ENCODE peak calls at places on chromosomes 11 and 22, in five cellular contexts. A is Peyer's patch, T is left ventricle myocardium inferior, W is mammary epithelial cell, B is BJ. R is an unnamed sample.

GRCh38 chr22:45284705-45285305 is at the start of gene UPK3A:
- DNase-seq in A (peak; percentile 89), W (peak; percentile 32), B (no peak), T (peak; percentile 80), R (no peak)

GRCh38 chr11:62264004-62264403 is 6.0 kb upstream of the SCGB2A2 start:
- DNase-seq in A (no peak), T (no peak), W (no peak), B (no peak), R (no peak)

GRCh38 chr22:24011735-24012068 is 598 bp downstream of the CABIN1 start:
- DNase-seq in A (no peak), T (no peak), B (no peak), W (no peak), R (no peak)

GRCh38 chr11:81255905-81256304 is 1477.8 kb downstream of the FAM181B start:
- DNase-seq in T (no peak), B (no peak), W (no peak), A (no peak), R (no peak)

GRCh38 chr11:416757-417621 is 2.2 kb upstream of the SIGIRR start:
- DNase-seq in B (no peak), W (peak; percentile 45), A (peak; percentile 87), T (peak; percentile 66), R (no peak)

GRCh38 chr11:46369458-46370152 is 11.9 kb upstream of the MDK start:
- DNase-seq in T (no peak), B (no peak), A (no peak), W (peak; percentile 64), R (no peak)

GRCh38 chr11:16891964-16892363 is 122.2 kb downstream of the PLEKHA7 start:
- DNase-seq in W (peak; percentile 83), B (peak; percentile 60), A (no peak), T (no peak), R (peak; percentile 17)

GRCh38 chr11:69416746-69417145 is 64.7 kb upstream of the LINC01488 start:
- DNase-seq in T (no peak), A (no peak), B (peak; percentile 54), W (no peak), R (no peak)

GRCh38 chr11:126654886-126655806 is 299.7 kb downstream of the ST3GAL4 start:
- DNase-seq in W (peak; percentile 37), B (no peak), T (no peak), A (no peak), R (no peak)

GRCh38 chr11:64360403-64360980 is 1.5 kb downstream of the RPS6KA4 start:
- DNase-seq in W (no peak), T (no peak), A (no peak), B (no peak), R (no peak)

GRCh38 chr11:113184498-113184897 is 129.9 kb upstream of the TTC12 start:
- DNase-seq in T (no peak), W (peak; percentile 95), B (peak; percentile 67), A (no peak), R (no peak)

GRCh38 chr11:121451178-121451981 is 734 bp upstream of the SORL1 start:
- DNase-seq in B (no peak), W (no peak), A (peak; percentile 89), T (no peak), R (no peak)

GRCh38 chr22:20112623-20113511 is 3.0 kb upstream of the RANBP1 start:
- DNase-seq in W (no peak), T (peak; percentile 11), B (no peak), A (no peak), R (no peak)

GRCh38 chr22:20115691-20116375 is at the start of gene RANBP1:
- DNase-seq in B (no peak), A (no peak), T (peak; percentile 13), W (no peak), R (no peak)

GRCh38 chr22:20113551-20114310 is 2.2 kb upstream of the RANBP1 start:
- DNase-seq in A (no peak), W (no peak), T (peak; percentile 19), B (no peak), R (no peak)

GRCh38 chr22:20116376-20116950 is 559 bp downstream of the RANBP1 start:
- DNase-seq in B (no peak), W (no peak), T (peak; percentile 39), A (no peak), R (no peak)

GRCh38 chr22:20114506-20115475 is 1.1 kb upstream of the RANBP1 start:
- DNase-seq in W (no peak), B (no peak), T (peak; percentile 11), A (no peak), R (no peak)
- H3K4me3 ChIP-seq in W (no peak overlapping the region), B (no peak overlapping the region), T (no peak overlapping the region), A (no peak overlapping the region), R (peak overlapping the region; percentile 87)

GRCh38 chr11:96340555-96340885 is 2.5 kb downstream of the MAML2 start:
- DNase-seq in T (no peak), B (no peak), W (peak; percentile 22), A (no peak), R (no peak)
- TF ChIP-seq CTCF in T (no peak), B (no peak), W (no peak), A (no peak), R (no peak)

DNA sequence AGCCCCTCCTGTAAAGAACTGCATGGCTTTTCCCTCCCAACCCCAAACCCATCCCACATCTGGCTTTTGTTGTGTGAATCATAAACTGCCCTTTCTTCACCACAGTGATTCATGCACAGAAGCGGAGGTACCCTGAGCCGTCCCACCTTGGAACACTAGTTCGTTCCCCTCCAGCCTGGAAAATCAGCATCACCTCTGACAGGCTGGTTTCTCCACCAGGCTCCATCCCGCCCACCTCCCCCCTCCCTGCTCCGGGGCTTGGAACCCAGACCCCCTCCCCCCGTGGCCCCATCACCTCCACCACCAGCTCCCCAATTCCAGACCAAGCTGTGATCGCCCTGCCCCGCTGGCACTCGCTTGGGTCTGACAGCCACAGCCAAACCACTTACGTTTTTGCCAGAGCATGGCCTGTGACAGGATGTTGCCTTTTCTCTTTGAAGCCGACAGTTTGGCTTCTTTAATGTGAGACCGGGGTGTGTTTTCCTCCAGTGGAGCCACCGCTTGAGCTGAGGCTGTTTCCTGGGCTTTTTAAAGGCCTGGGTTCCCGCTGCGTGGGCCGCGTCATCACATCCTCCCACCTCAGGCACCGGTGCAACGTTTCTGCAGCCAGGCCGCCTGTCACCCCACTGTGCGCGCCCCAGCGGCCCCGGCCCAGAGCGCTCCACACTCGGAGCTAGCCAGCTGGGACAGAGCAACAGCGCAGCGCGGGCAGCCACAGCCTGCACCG is at the start of gene POU2AF1:
- DNase-seq in A (no peak), B (no peak), T (peak; percentile 18), W (peak; percentile 80), R (peak; percentile 62)
- H3K4me3 ChIP-seq in A (peak within 1 kb of the TSS; percentile 50), B (no peak within 1 kb of the TSS), T (peak within 1 kb of the TSS; percentile 43), W (no peak within 1 kb of the TSS), R (no peak within 1 kb of the TSS)

GRCh38 chr11:115333951-115334350 is 170.3 kb downstream of the CADM1 start:
- DNase-seq in W (no peak), B (no peak), A (no peak), T (no peak), R (no peak)
- TF ChIP-seq CTCF in W (no peak), B (no peak), A (no peak), T (no peak), R (no peak)

DNA sequence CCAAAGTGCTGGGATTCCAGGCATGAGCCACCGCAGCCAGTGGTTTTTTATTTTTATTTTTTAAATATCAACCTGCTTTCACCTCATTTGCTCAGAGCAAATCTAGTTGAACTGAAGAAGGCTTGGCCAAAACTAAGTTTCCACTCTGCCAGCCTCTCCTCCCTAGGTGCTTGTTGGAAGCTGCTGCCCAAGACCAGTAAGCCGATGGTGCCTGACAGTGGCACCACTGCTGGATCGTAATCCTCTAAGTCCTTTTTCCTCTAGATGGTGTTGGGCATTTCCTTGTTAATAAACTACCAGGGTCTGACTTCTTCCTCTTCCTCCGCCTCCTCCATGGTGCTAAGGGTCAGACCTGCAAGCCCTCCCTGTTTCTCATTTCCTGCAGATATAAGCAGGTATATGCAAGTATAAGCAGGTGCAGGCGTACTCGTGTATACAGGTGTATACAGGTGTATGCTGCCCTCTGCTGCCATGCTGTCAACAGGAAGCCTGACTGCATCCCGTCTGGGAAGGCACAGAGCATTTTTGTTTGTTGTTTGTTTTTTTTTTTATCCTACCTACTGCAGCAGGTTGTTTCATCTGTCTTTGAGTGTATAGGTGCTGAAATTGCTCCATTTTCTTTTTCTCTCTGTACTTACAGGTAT is 1.6 kb downstream of the NADSYN1 start:
- DNase-seq in T (no peak), W (no peak), B (no peak), A (peak; percentile 62), R (no peak)
- H3K4me3 ChIP-seq in T (peak overlapping the region; percentile 97), W (no peak overlapping the region), B (no peak overlapping the region), A (peak overlapping the region; percentile 92), R (no peak overlapping the region)

R was measured in HFF-Myc.